ENCODE peak calls at places on chromosomes 5 and 9, in five cellular contexts. P is thoracic aorta, T is thyroid gland, Y is tibial nerve, F is upper lobe of right lung. L is an unnamed sample.

GRCh38 chr9:109467936-109468335 is 30.2 kb downstream of the PTPN3 start:
- DNase-seq in P (no peak), T (no peak), Y (no peak), F (no peak), L (no peak)

GRCh38 chr9:114004221-114004716 is 73.8 kb downstream of the AMBP start:
- DNase-seq in P (no peak), T (no peak), Y (peak; percentile 39), F (peak; percentile 63), L (peak; percentile 89)

GRCh38 chr5:104793031-104793430 is 1230.4 kb upstream of the NUDT12 start:
- DNase-seq in P (no peak), T (no peak), Y (no peak), F (no peak), L (no peak)

GRCh38 chr9:35616681-35617459 is 1.3 kb downstream of the CD72 start:
- DNase-seq in P (no peak), T (peak; percentile 69), Y (peak; percentile 44), F (peak; percentile 89), L (peak; percentile 77)

GRCh38 chr9:126471084-126471611 is 142.6 kb upstream of the LMX1B start:
- DNase-seq in P (peak; percentile 26), T (peak; percentile 29), Y (peak; percentile 80), F (peak; percentile 82), L (peak; percentile 55)

GRCh38 chr9:34961574-34962480 is 3.7 kb downstream of the PHF24 start:
- DNase-seq in P (no peak), T (no peak), Y (no peak), F (no peak), L (no peak)

GRCh38 chr9:10613413-10613812 is 611 bp upstream of the PTPRD start:
- DNase-seq in P (no peak), T (no peak), Y (no peak), F (no peak), L (no peak)

GRCh38 chr9:72401396-72401795 is 36.4 kb upstream of the ZFAND5 start:
- DNase-seq in P (no peak), T (no peak), Y (no peak), F (no peak), L (no peak)

GRCh38 chr5:180649297-180650039 is at the start of gene FLT4:
- DNase-seq in P (no peak), T (no peak), Y (no peak), F (peak; percentile 54), L (no peak)

GRCh38 chr5:180648658-180649296 is 623 bp downstream of the FLT4 start:
- DNase-seq in P (no peak), T (no peak), Y (no peak), F (peak; percentile 65), L (no peak)

GRCh38 chr5:180647465-180647864 is 1.9 kb downstream of the FLT4 start:
- DNase-seq in P (no peak), T (no peak), Y (no peak), F (peak; percentile 50), L (no peak)

GRCh38 chr5:180646963-180647305 is 2.5 kb downstream of the FLT4 start:
- DNase-seq in P (no peak), T (no peak), Y (no peak), F (peak; percentile 55), L (no peak)

GRCh38 chr5:180647941-180648500 is 1.4 kb downstream of the FLT4 start:
- DNase-seq in P (no peak), T (no peak), Y (no peak), F (peak; percentile 43), L (no peak)
- H3K27me3 ChIP-seq in P (no peaks in the 10 kb centered on the region), T (no peaks in the 10 kb centered on the region), Y (peaks cover 67% of the 10 kb centered on the region), F (peaks cover 45% of the 10 kb centered on the region), L (peaks cover 6% of the 10 kb centered on the region)

DNA sequence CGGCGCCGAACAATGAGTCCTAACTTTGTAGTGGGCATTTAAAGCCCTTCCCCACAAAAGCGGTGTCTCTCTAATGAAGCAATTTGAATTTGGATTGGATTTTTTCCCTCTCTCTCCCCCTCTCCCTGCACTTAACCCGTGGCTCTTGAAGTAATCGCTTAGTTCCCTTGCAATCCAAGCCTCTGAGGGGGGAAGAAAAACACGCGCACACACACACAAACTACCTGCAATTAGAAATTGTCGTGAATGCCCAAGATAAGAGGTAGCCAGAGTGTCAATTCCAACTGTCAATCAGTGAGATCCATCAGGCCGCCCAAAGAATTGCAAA is 1.2 kb downstream of the LHX6 start:
- DNase-seq in P (no peak), T (no peak), Y (no peak), F (no peak), L (no peak)
- H3K27me3 ChIP-seq in P (peaks cover 37% of the 10 kb centered on the region), T (peaks cover 33% of the 10 kb centered on the region), Y (peaks cover 97% of the 10 kb centered on the region), F (peaks cover 66% of the 10 kb centered on the region), L (peaks cover 19% of the 10 kb centered on the region)

GRCh38 chr9:124453586-124454191 is 3.4 kb downstream of the ADGRD2 start:
- DNase-seq in P (no peak), T (no peak), Y (no peak), F (peak; percentile 56), L (no peak)
- H3K27me3 ChIP-seq in P (peaks cover 7% of the 10 kb centered on the region), T (peaks cover 16% of the 10 kb centered on the region), Y (peaks cover 51% of the 10 kb centered on the region), F (peaks cover 50% of the 10 kb centered on the region), L (peaks cover 56% of the 10 kb centered on the region)

DNA sequence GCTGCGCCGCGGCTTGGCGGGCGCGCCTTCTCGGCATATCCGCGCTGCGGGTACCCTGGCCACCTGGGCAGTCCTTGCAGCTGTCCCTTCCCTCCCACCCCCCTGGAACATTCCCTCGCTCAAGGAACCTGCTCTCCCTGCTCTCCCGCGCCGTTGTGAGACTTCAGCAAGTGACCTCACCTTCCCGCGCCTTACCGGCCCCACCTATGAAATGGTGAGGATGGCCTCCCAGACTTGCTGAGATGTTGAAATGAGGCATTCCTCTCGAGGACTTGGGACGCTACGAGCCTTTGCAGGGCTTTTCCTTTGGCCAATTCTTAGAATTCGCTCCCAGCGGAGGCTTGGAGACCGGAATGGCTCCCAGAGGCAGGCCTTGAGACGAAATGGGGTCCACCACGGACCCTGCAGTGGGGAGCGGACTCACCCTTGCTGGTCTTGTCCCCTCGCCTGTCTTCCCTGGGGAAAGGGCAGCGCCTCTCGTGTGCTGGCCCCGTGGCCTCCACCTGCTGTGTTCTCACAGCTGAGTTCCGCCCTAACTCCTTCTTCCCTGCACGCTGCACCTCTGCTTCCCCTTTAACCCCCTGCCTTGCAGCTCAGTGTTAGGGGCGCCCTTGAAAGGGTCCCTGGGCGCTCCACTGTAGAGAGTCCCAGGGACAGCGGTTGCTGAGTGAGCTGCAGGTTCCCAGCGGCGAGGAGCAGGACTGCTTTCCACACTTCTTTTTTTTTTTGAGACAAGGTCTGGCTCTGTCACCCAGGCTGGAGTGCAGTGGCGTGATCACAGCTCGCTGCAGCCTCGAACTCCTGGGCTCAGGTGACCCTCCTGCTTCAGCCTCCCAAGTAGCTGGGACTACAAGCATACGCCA is 907 bp downstream of the HMCN2 start:
- DNase-seq in P (no peak), T (no peak), Y (no peak), F (no peak), L (no peak)
- H3K27me3 ChIP-seq in P (peaks cover 11% of the 10 kb centered on the region), T (no peaks in the 10 kb centered on the region), Y (peaks cover 60% of the 10 kb centered on the region), F (peaks cover 26% of the 10 kb centered on the region), L (no peaks in the 10 kb centered on the region)

DNA sequence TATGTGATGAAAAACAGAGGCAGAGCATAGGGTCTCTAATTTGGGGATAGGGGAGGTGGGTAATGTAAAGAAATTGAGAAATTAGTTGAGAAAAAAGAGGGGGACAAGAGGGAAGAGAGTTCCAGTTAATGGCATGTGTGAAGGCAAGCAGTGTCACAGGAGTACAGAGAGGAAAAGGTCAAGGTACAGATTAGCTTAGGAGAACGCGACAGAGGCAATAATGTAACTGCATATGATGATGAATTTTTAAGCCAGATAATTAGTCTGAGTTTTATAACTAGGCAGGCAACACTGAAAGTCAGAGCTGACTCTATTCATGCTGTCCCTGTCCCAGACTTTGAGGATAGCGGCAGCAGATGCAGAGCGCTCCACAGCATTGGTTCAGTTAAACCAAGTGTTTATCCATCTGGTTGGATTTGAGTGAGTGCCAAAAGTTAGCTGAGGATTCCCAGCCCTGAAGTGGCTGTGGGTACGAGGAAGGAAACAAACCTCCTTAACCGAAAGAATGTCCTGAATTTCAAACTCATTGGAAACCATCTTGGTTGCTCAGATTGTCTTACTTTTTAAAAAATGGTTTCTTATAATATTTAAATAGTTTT is 315.2 kb downstream of the ARHGAP26 start:
- DNase-seq in P (no peak), T (no peak), Y (no peak), F (no peak), L (no peak)
- H3K27me3 ChIP-seq in P (no peaks in the 10 kb centered on the region), T (no peaks in the 10 kb centered on the region), Y (no peaks in the 10 kb centered on the region), F (no peaks in the 10 kb centered on the region), L (no peaks in the 10 kb centered on the region)

GRCh38 chr5:38456657-38457056 is 99.8 kb downstream of the LIFR start:
- DNase-seq in P (no peak), T (no peak), Y (no peak), F (no peak), L (no peak)
- H3K27me3 ChIP-seq in P (no peaks in the 10 kb centered on the region), T (no peaks in the 10 kb centered on the region), Y (no peaks in the 10 kb centered on the region), F (no peaks in the 10 kb centered on the region), L (no peaks in the 10 kb centered on the region)

GRCh38 chr5:80703291-80703690 is 48.5 kb upstream of the DHFR start:
- DNase-seq in P (no peak), T (no peak), Y (no peak), F (no peak), L (no peak)
- H3K27me3 ChIP-seq in P (no peaks in the 10 kb centered on the region), T (no peaks in the 10 kb centered on the region), Y (no peaks in the 10 kb centered on the region), F (no peaks in the 10 kb centered on the region), L (no peaks in the 10 kb centered on the region)

GRCh38 chr9:90303653-90304052 is 339.0 kb downstream of the DIRAS2 start:
- DNase-seq in P (no peak), T (no peak), Y (no peak), F (no peak), L (no peak)
- H3K27me3 ChIP-seq in P (no peaks in the 10 kb centered on the region), T (no peaks in the 10 kb centered on the region), Y (no peaks in the 10 kb centered on the region), F (no peaks in the 10 kb centered on the region), L (peaks cover 34% of the 10 kb centered on the region)

GRCh38 chr9:117491491-117491890 is 76.6 kb upstream of the ASTN2 start:
- DNase-seq in P (no peak), T (no peak), Y (no peak), F (no peak), L (no peak)
- H3K27me3 ChIP-seq in P (no peaks in the 10 kb centered on the region), T (no peaks in the 10 kb centered on the region), Y (no peaks in the 10 kb centered on the region), F (no peaks in the 10 kb centered on the region), L (no peaks in the 10 kb centered on the region)

DNA sequence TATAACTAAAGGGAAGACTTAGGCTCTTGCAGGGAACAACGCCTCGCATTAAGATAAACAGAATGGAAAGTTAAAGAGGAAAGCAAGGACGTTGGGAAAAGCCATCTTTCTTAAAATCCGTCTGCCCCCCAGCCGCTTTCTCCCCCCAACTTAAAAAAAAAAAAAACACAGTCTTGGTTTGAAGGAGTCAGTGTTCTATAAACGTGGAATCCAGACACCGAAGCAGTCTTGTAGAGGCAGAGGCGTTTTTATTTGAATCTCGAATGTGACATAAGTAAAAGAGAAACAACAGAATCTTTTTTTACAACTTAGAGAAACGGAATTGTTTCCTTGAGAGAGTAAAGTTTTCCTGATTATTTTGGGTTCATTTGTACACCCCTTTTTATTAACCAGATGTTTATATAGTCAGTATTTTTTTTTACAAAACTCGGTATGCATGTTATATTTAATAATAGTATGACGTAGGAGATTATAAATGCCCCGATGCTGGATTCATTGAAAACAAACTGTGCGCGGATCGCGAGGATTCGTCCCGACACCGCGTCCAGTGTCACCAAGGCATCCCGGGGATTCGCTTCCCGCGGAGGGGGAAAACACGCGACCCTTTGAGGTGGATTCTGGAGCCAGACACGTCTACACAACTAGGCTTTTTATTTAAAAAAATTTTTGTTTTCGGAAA is 6.8 kb downstream of the PTCH1 start:
- DNase-seq in P (no peak), T (peak; percentile 43), Y (no peak), F (no peak), L (no peak)
- H3K27me3 ChIP-seq in P (no peaks in the 10 kb centered on the region), T (no peaks in the 10 kb centered on the region), Y (no peaks in the 10 kb centered on the region), F (no peaks in the 10 kb centered on the region), L (no peaks in the 10 kb centered on the region)

L was measured in heart right ventricle.